ENCODE peak calls at places on chromosomes 16 and 17, in four cellular contexts. N is neuronal stem cell, R is aorta, U is psoas muscle. M is an unnamed sample.

GRCh38 chr17:44547625-44548297 is 9.5 kb upstream of the FZD2 start:
- DNase-seq in U (no peak), R (no peak), N (no peak), M (no peak)

GRCh38 chr17:6713130-6713917 is at the start of gene SLC13A5:
- DNase-seq in R (peak; percentile 74), N (peak; percentile 56), U (no peak), M (no peak)

GRCh38 chr16:53865492-53865863 is 161.5 kb downstream of the FTO start:
- DNase-seq in N (no peak), R (no peak), U (no peak), M (peak; percentile 4)

GRCh38 chr16:72884573-72884972 is 163.4 kb downstream of the ZFHX3 start:
- DNase-seq in N (no peak), U (no peak), R (no peak), M (no peak)

GRCh38 chr17:32495347-32496253 is 8.8 kb downstream of the CDK5R1 start:
- DNase-seq in N (no peak), U (peak; percentile 82), R (peak; percentile 90), M (no peak)

GRCh38 chr17:10618202-10618635 is 38.9 kb downstream of the MYH3 start:
- DNase-seq in U (peak; percentile 84), N (peak; percentile 65), R (peak; percentile 85), M (peak; percentile 72)

GRCh38 chr17:2940352-2940751 is 123.1 kb downstream of the OR1D5 start:
- DNase-seq in U (peak; percentile 79), R (no peak), N (no peak), M (no peak)

GRCh38 chr17:6547336-6547735 is 9.0 kb downstream of the PITPNM3 start:
- DNase-seq in R (no peak), U (peak; percentile 6), N (no peak), M (no peak)

GRCh38 chr17:81553616-81554181 is 1.5 kb upstream of the FAAP100 start:
- DNase-seq in R (no peak), N (no peak), U (no peak), M (no peak)

GRCh38 chr16:17448640-17449638 is 21.8 kb downstream of the XYLT1 start:
- DNase-seq in R (no peak), N (no peak), U (peak; percentile 76), M (no peak)

GRCh38 chr17:45639297-45639849 is 144.7 kb upstream of the CRHR1 start:
- DNase-seq in R (no peak), U (no peak), N (no peak), M (no peak)

GRCh38 chr16:1771864-1772361 is 570 bp upstream of the NME3 start:
- DNase-seq in R (no peak), U (peak; percentile 56), N (peak; percentile 24), M (no peak)

GRCh38 chr16:1026784-1027415 is 45.3 kb downstream of the SOX8 start:
- DNase-seq in R (no peak), N (no peak), U (no peak), M (no peak)

GRCh38 chr16:58563235-58563634 is 47.9 kb downstream of the SETD6 start:
- DNase-seq in N (no peak), R (no peak), U (no peak), M (no peak)

GRCh38 chr17:8821446-8822105 is 22.4 kb upstream of the MFSD6L start:
- DNase-seq in R (no peak), U (no peak), N (no peak), M (no peak)

GRCh38 chr16:56664506-56664905 is 3.4 kb downstream of the MT1G start:
- DNase-seq in N (no peak), R (no peak), U (no peak), M (no peak)

GRCh38 chr17:32349503-32349853 is 479 bp upstream of the ZNF207 start:
- DNase-seq in U (no peak), N (no peak), R (no peak), M (no peak)

GRCh38 chr17:1725642-1726511 is 1.4 kb downstream of the WDR81 start:
- DNase-seq in R (no peak), N (no peak), U (peak; percentile 56), M (no peak)

GRCh38 chr16:88764913-88765349 is 20.1 kb downstream of the PIEZO1 start:
- DNase-seq in N (no peak), U (no peak), R (no peak), M (no peak)

GRCh38 chr17:21007646-21008045 is 35.2 kb downstream of the USP22 start:
- DNase-seq in N (no peak), U (no peak), R (no peak), M (no peak)

GRCh38 chr17:17783121-17783824 is 53.5 kb downstream of the SREBF1 start:
- DNase-seq in N (peak; percentile 81), R (peak; percentile 85), U (peak; percentile 85), M (no peak)

GRCh38 chr17:77186141-77186604 is 45.4 kb downstream of the SEC14L1 start:
- DNase-seq in U (peak; percentile 67), R (no peak), N (no peak), M (no peak)
- H3K36me3 ChIP-seq in U (peaks cover 4% of the 10 kb centered on the region), R (no peaks in the 10 kb centered on the region), N (peaks cover 1% of the 10 kb centered on the region), M (no peaks in the 10 kb centered on the region)

DNA sequence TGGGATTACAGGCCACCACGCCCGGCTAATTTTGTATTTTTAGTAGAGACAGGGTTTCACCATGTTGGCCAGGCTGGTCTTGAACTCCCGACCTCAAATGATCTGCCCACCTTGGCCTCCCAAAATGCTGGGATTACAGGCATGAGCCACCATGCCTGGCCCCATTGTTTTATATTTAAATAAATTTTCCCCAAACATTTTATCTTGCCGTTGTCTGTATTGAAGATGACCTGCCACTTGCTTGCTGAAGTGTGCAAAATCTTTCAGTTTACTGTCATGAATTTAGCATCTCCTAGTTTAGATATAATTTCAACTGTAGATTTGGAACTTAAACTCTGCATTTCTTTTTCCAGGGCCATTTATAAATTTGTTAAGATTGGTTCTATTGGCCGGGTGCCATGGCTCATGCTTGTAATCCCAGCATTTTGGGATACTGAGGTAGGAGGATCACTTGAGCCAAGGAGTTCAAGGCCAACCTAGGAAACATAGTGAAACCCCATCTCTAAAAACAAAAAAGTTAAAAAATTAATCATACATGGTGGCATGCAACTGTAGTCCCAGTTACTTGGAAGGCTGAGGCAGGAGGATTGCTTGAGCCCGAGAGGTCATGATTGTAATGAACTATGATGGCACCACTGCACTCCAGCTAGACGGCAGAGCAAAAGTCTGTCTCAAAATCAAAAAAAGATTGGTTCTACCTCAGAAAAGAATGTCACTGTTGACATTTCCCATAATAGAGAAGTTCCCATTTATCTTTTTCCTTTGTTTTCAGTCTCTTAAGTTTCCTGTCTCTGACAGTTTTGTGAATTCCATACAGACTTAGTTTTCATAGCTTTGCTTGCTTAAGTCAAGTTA is 84.4 kb downstream of the VMP1 start:
- DNase-seq in U (no peak), N (no peak), R (no peak), M (no peak)
- H3K27ac ChIP-seq in U (peak overlapping the region; percentile 30), N (no peak overlapping the region), R (no peak overlapping the region), M (no peak overlapping the region)

GRCh38 chr17:39777534-39778365 is 40.0 kb downstream of the GRB7 start:
- DNase-seq in N (no peak), U (no peak), R (no peak), M (no peak)
- H3K4me3 ChIP-seq in N (no peak overlapping the region), U (no peak overlapping the region), R (no peak overlapping the region), M (no peak overlapping the region)

GRCh38 chr17:28911411-28912045 is 8.6 kb upstream of the DHRS13 start:
- DNase-seq in N (no peak), R (no peak), U (no peak), M (no peak)
- H3K36me3 ChIP-seq in N (peaks cover 81% of the 10 kb centered on the region), R (peaks cover 21% of the 10 kb centered on the region), U (peaks cover 99% of the 10 kb centered on the region), M (peaks cover 66% of the 10 kb centered on the region)

GRCh38 chr17:73282629-73283028 is 20.9 kb upstream of the CPSF4L start:
- DNase-seq in R (no peak), N (no peak), U (no peak), M (no peak)

GRCh38 chr17:73283841-73284282 is 22.2 kb upstream of the CPSF4L start:
- DNase-seq in U (peak; percentile 68), R (no peak), N (peak; percentile 61), M (peak; percentile 39)

GRCh38 chr17:73284339-73284738 is 22.7 kb upstream of the CPSF4L start:
- DNase-seq in N (no peak), R (no peak), U (no peak), M (no peak)

GRCh38 chr17:73281926-73282325 is 20.2 kb upstream of the CPSF4L start:
- DNase-seq in U (no peak), R (no peak), N (no peak), M (no peak)

DNA sequence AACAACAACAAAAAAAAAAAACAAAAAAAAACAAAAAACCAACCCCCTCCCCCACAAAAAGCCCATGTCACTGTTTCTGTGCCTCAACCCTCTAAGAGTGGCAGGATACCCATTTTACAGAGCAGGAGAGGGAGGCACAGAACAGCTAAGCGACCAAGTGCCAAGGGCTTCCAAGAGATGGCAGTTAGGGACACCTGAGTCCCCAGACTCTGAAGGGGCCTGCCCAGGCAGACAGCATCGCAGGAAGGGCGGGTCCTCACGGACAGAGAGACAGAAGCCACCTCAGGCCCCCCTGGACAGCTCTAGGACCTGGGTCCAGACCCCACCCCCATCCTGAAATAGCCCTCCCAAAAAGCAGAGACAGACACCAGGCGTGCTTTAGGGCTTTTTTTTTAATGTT is 21.6 kb upstream of the CPSF4L start:
- DNase-seq in N (no peak), R (no peak), U (no peak), M (no peak)
- H3K27ac ChIP-seq in N (no peak overlapping the region), R (no peak overlapping the region), U (no peak overlapping the region), M (no peak overlapping the region)

GRCh38 chr17:69578385-69578936 is 164.0 kb downstream of the MAP2K6 start:
- DNase-seq in N (no peak), R (no peak), U (no peak), M (no peak)
- H3K4me3 ChIP-seq in N (no peak overlapping the region), R (no peak overlapping the region), U (no peak overlapping the region), M (no peak overlapping the region)